ENCODE peak calls at places on chromosomes 6 and 20, in six cellular contexts. One of them, this sample, is unnamed.
A peak's percentile ranks its signal among the peaks of the same experiment; 100 is the strongest.

GRCh38 chr6:44043479-44044153 is 83.6 kb downstream of the MRPL14 start:
- DNase-seq in IMR-90: peak; percentile 43
- DNase-seq in SK-N-SH: peak; percentile 68
- DNase-seq in K562: peak; percentile 85
- DNase-seq in HepG2: no peak
- DNase-seq in GM12878: no peak
- DNase-seq in this sample: no peak

GRCh38 chr20:63488331-63489251 is 10.3 kb downstream of the EEF1A2 start:
- DNase-seq in GM12878: no peak
- DNase-seq in SK-N-SH: no peak
- DNase-seq in K562: no peak
- DNase-seq in HepG2: no peak
- DNase-seq in IMR-90: no peak
- DNase-seq in this sample: no peak

GRCh38 chr6:140083375-140083774 is 708.9 kb upstream of the CITED2 start:
- DNase-seq in SK-N-SH: no peak
- DNase-seq in IMR-90: no peak
- DNase-seq in GM12878: no peak
- DNase-seq in HepG2: no peak
- DNase-seq in K562: no peak
- DNase-seq in this sample: no peak

GRCh38 chr20:688809-689208 is 13.2 kb upstream of the SCRT2 start:
- DNase-seq in GM12878: no peak
- DNase-seq in K562: peak; percentile 49
- DNase-seq in SK-N-SH: peak; percentile 54
- DNase-seq in IMR-90: peak; percentile 2
- DNase-seq in HepG2: peak; percentile 41
- DNase-seq in this sample: no peak

GRCh38 chr6:130176378-130176777 is 46.4 kb downstream of the SAMD3 start:
- DNase-seq in SK-N-SH: no peak
- DNase-seq in IMR-90: no peak
- DNase-seq in GM12878: no peak
- DNase-seq in K562: no peak
- DNase-seq in HepG2: no peak
- DNase-seq in this sample: no peak

GRCh38 chr6:11432713-11433450 is 104.7 kb upstream of the TMEM170B start:
- DNase-seq in GM12878: no peak
- DNase-seq in SK-N-SH: no peak
- DNase-seq in IMR-90: peak; percentile 77
- DNase-seq in K562: no peak
- DNase-seq in HepG2: no peak
- DNase-seq in this sample: no peak

GRCh38 chr6:81075974-81076373 is 676.5 kb downstream of the TENT5A start:
- DNase-seq in IMR-90: peak; percentile 12
- DNase-seq in K562: no peak
- DNase-seq in SK-N-SH: peak; percentile 20
- DNase-seq in GM12878: no peak
- DNase-seq in HepG2: peak; percentile 9
- DNase-seq in this sample: no peak

GRCh38 chr6:157185171-157185570 is 138.1 kb downstream of the TMEM242 start:
- DNase-seq in GM12878: no peak
- DNase-seq in HepG2: no peak
- DNase-seq in SK-N-SH: no peak
- DNase-seq in IMR-90: no peak
- DNase-seq in K562: no peak
- DNase-seq in this sample: no peak

GRCh38 chr6:4503700-4504099 is 272.5 kb upstream of the CDYL start:
- DNase-seq in HepG2: no peak
- DNase-seq in IMR-90: no peak
- DNase-seq in GM12878: no peak
- DNase-seq in K562: no peak
- DNase-seq in SK-N-SH: no peak
- DNase-seq in this sample: no peak

GRCh38 chr6:30227242-30227722 is 14.1 kb upstream of the TRIM26 start:
- DNase-seq in K562: no peak
- DNase-seq in HepG2: no peak
- DNase-seq in IMR-90: no peak
- DNase-seq in SK-N-SH: no peak
- DNase-seq in GM12878: no peak
- DNase-seq in this sample: no peak

GRCh38 chr6:34771727-34772126 is 14.4 kb downstream of the SNRPC start:
- DNase-seq in HepG2: no peak
- DNase-seq in IMR-90: peak; percentile 83
- DNase-seq in K562: no peak
- DNase-seq in SK-N-SH: no peak
- DNase-seq in GM12878: no peak
- DNase-seq in this sample: no peak

GRCh38 chr6:85479221-85479620 is 29.3 kb downstream of the NT5E start:
- DNase-seq in SK-N-SH: no peak
- DNase-seq in IMR-90: peak; percentile 49
- DNase-seq in GM12878: no peak
- DNase-seq in HepG2: no peak
- DNase-seq in K562: no peak
- DNase-seq in this sample: no peak

GRCh38 chr20:53922901-53923314 is 147.5 kb downstream of the BCAS1 start:
- DNase-seq in IMR-90: no peak
- DNase-seq in SK-N-SH: no peak
- DNase-seq in K562: no peak
- DNase-seq in GM12878: no peak
- DNase-seq in HepG2: no peak
- DNase-seq in this sample: no peak

GRCh38 chr20:43938932-43939761 is 24.5 kb downstream of the TOX2 start:
- DNase-seq in HepG2: peak; percentile 72
- DNase-seq in IMR-90: peak; percentile 100
- DNase-seq in GM12878: no peak
- DNase-seq in K562: no peak
- DNase-seq in SK-N-SH: no peak
- DNase-seq in this sample: peak; percentile 54

GRCh38 chr20:49286689-49287551 is 9.1 kb upstream of the ZNFX1 start:
- DNase-seq in IMR-90: peak; percentile 36
- DNase-seq in SK-N-SH: no peak
- DNase-seq in K562: peak; percentile 56
- DNase-seq in HepG2: peak; percentile 79
- DNase-seq in GM12878: no peak
- DNase-seq in this sample: no peak

GRCh38 chr6:168675933-168676551 is 235.1 kb downstream of the SMOC2 start:
- DNase-seq in GM12878: no peak
- DNase-seq in IMR-90: no peak
- DNase-seq in K562: no peak
- DNase-seq in SK-N-SH: no peak
- DNase-seq in HepG2: no peak
- DNase-seq in this sample: no peak

GRCh38 chr6:34247481-34248197 is 1.2 kb downstream of the SMIM29 start:
- DNase-seq in IMR-90: no peak
- DNase-seq in K562: peak; percentile 75
- DNase-seq in GM12878: no peak
- DNase-seq in SK-N-SH: no peak
- DNase-seq in HepG2: no peak
- DNase-seq in this sample: no peak

GRCh38 chr20:53706511-53707031 is 112.9 kb upstream of the ZNF217 start:
- DNase-seq in K562: no peak
- DNase-seq in IMR-90: peak; percentile 83
- DNase-seq in GM12878: peak; percentile 81
- DNase-seq in HepG2: no peak
- DNase-seq in SK-N-SH: no peak
- DNase-seq in this sample: no peak

GRCh38 chr6:40436685-40437604 is 150.2 kb downstream of the LRFN2 start:
- DNase-seq in HepG2: no peak
- DNase-seq in IMR-90: no peak
- DNase-seq in SK-N-SH: peak; percentile 66
- DNase-seq in K562: no peak
- DNase-seq in GM12878: no peak
- DNase-seq in this sample: no peak

GRCh38 chr6:130366011-130366963 is at the start of gene TMEM200A:
- DNase-seq in HepG2: no peak
- DNase-seq in K562: no peak
- DNase-seq in SK-N-SH: peak; percentile 48
- DNase-seq in IMR-90: peak; percentile 51
- DNase-seq in GM12878: no peak
- DNase-seq in this sample: peak; percentile 6

GRCh38 chr6:164523060-164523459 is 786.3 kb downstream of the C6orf118 start:
- DNase-seq in K562: no peak
- DNase-seq in HepG2: no peak
- DNase-seq in SK-N-SH: no peak
- DNase-seq in IMR-90: no peak
- DNase-seq in GM12878: no peak
- DNase-seq in this sample: no peak

GRCh38 chr6:118252474-118252873 is 295.6 kb upstream of the PLN start:
- DNase-seq in SK-N-SH: no peak
- DNase-seq in K562: no peak
- DNase-seq in IMR-90: no peak
- DNase-seq in GM12878: no peak
- DNase-seq in HepG2: no peak
- DNase-seq in this sample: no peak

GRCh38 chr6:75272145-75272840 is 12.3 kb downstream of the TMEM30A start:
- DNase-seq in SK-N-SH: no peak
- DNase-seq in HepG2: no peak
- DNase-seq in GM12878: no peak
- DNase-seq in K562: no peak
- DNase-seq in IMR-90: peak; percentile 68
- DNase-seq in this sample: no peak

GRCh38 chr20:40798066-40798465 is 109.0 kb upstream of the MAFB start:
- DNase-seq in K562: no peak
- DNase-seq in GM12878: no peak
- DNase-seq in SK-N-SH: no peak
- DNase-seq in HepG2: no peak
- DNase-seq in IMR-90: no peak
- DNase-seq in this sample: no peak

GRCh38 chr20:40803381-40803780 is 114.3 kb upstream of the MAFB start:
- DNase-seq in GM12878: no peak
- DNase-seq in IMR-90: no peak
- DNase-seq in HepG2: no peak
- DNase-seq in K562: no peak
- DNase-seq in SK-N-SH: no peak
- DNase-seq in this sample: no peak

GRCh38 chr20:40802886-40803285 is 113.8 kb upstream of the MAFB start:
- DNase-seq in IMR-90: no peak
- DNase-seq in K562: no peak
- DNase-seq in HepG2: no peak
- DNase-seq in SK-N-SH: no peak
- DNase-seq in GM12878: no peak
- DNase-seq in this sample: no peak

GRCh38 chr20:40797425-40797824 is 108.4 kb upstream of the MAFB start:
- DNase-seq in HepG2: peak; percentile 41
- DNase-seq in SK-N-SH: no peak
- DNase-seq in GM12878: no peak
- DNase-seq in IMR-90: peak; percentile 17
- DNase-seq in K562: peak; percentile 31
- DNase-seq in this sample: peak; percentile 11
- TF ChIP-seq SMC3 in HepG2: peak; percentile 82
- TF ChIP-seq SMC3 in SK-N-SH: peak; percentile 51
- TF ChIP-seq SMC3 in GM12878: peak; percentile 39
- TF ChIP-seq SMC3 in IMR-90: peak; percentile 36
- TF ChIP-seq SMC3 in K562: peak; percentile 31
- TF ChIP-seq SMC3 in this sample: no peak

DNA sequence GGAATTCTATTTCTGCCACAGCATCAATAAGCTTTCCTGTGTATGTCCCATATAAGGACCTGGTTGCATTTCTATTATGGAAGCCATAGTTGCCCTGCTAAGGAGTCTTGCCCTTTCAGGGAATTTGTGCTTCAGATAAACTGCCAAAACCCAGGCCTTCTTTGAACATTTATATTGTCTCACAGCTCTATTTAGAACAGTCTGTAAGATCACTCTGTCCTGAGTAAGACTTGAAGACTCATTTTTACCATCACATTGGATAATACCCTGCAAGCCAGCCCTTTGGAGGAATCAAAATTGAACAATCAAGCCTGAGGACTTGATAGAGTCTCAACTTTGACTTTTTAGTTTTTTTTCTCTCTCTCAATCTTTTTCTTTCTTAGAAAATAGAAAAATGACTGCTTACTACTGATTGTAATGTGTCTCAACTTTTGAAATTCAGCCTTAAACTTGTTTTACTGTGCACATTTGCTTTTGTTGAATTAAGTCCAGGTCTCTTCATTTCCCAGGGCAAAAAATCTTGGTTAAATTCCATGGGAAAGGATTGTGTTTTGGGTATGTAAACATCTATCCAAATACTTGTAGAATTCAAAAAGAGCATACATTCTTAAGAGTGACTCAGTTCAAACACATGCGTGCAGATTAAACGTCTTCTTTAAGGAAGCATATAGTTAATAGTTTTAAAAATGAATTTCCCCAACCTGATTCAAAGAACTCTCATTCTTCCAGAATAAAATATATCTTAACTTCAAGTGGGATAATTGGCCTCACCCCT is 91.2 kb downstream of the PLCB1 start:
- DNase-seq in K562: no peak
- DNase-seq in GM12878: no peak
- DNase-seq in SK-N-SH: no peak
- DNase-seq in HepG2: peak; percentile 50
- DNase-seq in IMR-90: peak; percentile 94
- DNase-seq in this sample: no peak
- TF ChIP-seq SMC3 in K562: no peak
- TF ChIP-seq SMC3 in GM12878: no peak
- TF ChIP-seq SMC3 in SK-N-SH: no peak
- TF ChIP-seq SMC3 in HepG2: no peak
- TF ChIP-seq SMC3 in IMR-90: no peak
- TF ChIP-seq SMC3 in this sample: no peak

DNA sequence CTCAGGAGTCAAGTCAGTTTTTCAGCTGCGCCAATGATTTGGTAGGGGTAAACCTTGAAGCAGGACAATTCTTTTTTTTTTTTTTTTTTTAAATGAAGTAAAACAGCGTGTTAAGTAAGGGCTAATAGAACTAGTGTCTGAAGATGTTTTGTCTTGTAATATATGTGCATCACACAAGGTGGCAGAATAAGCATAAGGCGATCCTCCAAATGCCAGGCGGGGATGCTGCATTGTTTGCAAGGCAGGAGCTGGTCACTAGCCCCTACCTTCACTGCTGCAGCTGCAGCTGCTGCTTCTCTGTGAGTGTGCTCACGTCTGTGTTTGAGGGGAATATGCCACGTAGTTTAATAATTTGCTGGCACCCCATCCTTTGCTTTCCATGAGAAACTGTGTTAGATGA is 272.7 kb upstream of the MAP3K7 start:
- DNase-seq in SK-N-SH: peak; percentile 27
- DNase-seq in IMR-90: no peak
- DNase-seq in HepG2: no peak
- DNase-seq in GM12878: no peak
- DNase-seq in K562: peak; percentile 5
- DNase-seq in this sample: peak; percentile 22
- TF ChIP-seq SMC3 in SK-N-SH: peak; percentile 15
- TF ChIP-seq SMC3 in IMR-90: no peak
- TF ChIP-seq SMC3 in HepG2: no peak
- TF ChIP-seq SMC3 in GM12878: no peak
- TF ChIP-seq SMC3 in K562: no peak
- TF ChIP-seq SMC3 in this sample: no peak

GRCh38 chr20:51221791-51222408 is 199.0 kb upstream of the KCNG1 start:
- DNase-seq in SK-N-SH: no peak
- DNase-seq in K562: peak; percentile 8
- DNase-seq in IMR-90: peak; percentile 68
- DNase-seq in HepG2: no peak
- DNase-seq in GM12878: no peak
- DNase-seq in this sample: no peak
- TF ChIP-seq SMC3 in SK-N-SH: no peak
- TF ChIP-seq SMC3 in K562: no peak
- TF ChIP-seq SMC3 in IMR-90: no peak
- TF ChIP-seq SMC3 in HepG2: no peak
- TF ChIP-seq SMC3 in GM12878: no peak
- TF ChIP-seq SMC3 in this sample: no peak

GRCh38 chr6:143959865-143960264 is 48.2 kb downstream of the PLAGL1 start:
- DNase-seq in SK-N-SH: no peak
- DNase-seq in IMR-90: peak; percentile 5
- DNase-seq in HepG2: peak; percentile 38
- DNase-seq in K562: no peak
- DNase-seq in GM12878: no peak
- DNase-seq in this sample: no peak
- TF ChIP-seq SMC3 in SK-N-SH: no peak
- TF ChIP-seq SMC3 in IMR-90: no peak
- TF ChIP-seq SMC3 in HepG2: no peak
- TF ChIP-seq SMC3 in K562: no peak
- TF ChIP-seq SMC3 in GM12878: no peak
- TF ChIP-seq SMC3 in this sample: no peak

GRCh38 chr6:147033267-147033666 is 170.9 kb upstream of the STXBP5 start:
- DNase-seq in HepG2: no peak
- DNase-seq in SK-N-SH: no peak
- DNase-seq in GM12878: no peak
- DNase-seq in IMR-90: no peak
- DNase-seq in K562: no peak
- DNase-seq in this sample: no peak
- TF ChIP-seq SMC3 in HepG2: no peak
- TF ChIP-seq SMC3 in SK-N-SH: no peak
- TF ChIP-seq SMC3 in GM12878: no peak
- TF ChIP-seq SMC3 in IMR-90: no peak
- TF ChIP-seq SMC3 in K562: no peak
- TF ChIP-seq SMC3 in this sample: no peak

This sample was measured in A549.